ENCODE peak calls at places on chromosomes 6 and 20, in four cellular contexts. H is GM12878, N is H1, O is K562. V is an unnamed sample.

GRCh38 chr20:63651942-63652191 is 1.4 kb downstream of the STMN3 start:
- DNase-seq in N (no peak), O (peak), H (no peak), V (no peak)

GRCh38 chr6:17884501-17885039 is 102.9 kb downstream of the KIF13A start:
- DNase-seq in O (no peak), H (peak), N (no peak), V (no peak)

GRCh38 chr20:35318502-35319157 is 26.4 kb upstream of the FAM83C start:
- DNase-seq in N (no peak), O (no peak), H (no peak), V (peak)

GRCh38 chr20:6835609-6836008 is 68.1 kb downstream of the BMP2 start:
- DNase-seq in H (no peak), O (no peak), N (no peak), V (no peak)

GRCh38 chr6:9540534-9541126 is 874.2 kb downstream of the TFAP2A start:
- DNase-seq in H (no peak), O (peak), N (no peak), V (peak)

GRCh38 chr6:132259070-132259469 is 142.2 kb downstream of the MOXD1 start:
- DNase-seq in O (no peak), N (no peak), H (no peak), V (no peak)

GRCh38 chr6:163413345-163414116 is 987 bp upstream of the QKI start:
- DNase-seq in H (no peak), N (no peak), O (peak), V (peak)

GRCh38 chr6:138594042-138594636 is 94.8 kb upstream of the NHSL1 start:
- DNase-seq in H (no peak), N (no peak), O (no peak), V (no peak)

GRCh38 chr6:168097621-168098430 is 18.8 kb upstream of the FRMD1 start:
- DNase-seq in N (no peak), H (no peak), O (no peak), V (no peak)

GRCh38 chr6:169034523-169035167 is 219.0 kb downstream of the THBS2 start:
- DNase-seq in N (no peak), H (no peak), O (no peak), V (no peak)

GRCh38 chr20:3655032-3655405 is 8.2 kb downstream of the GFRA4 start:
- DNase-seq in H (no peak), N (no peak), O (no peak), V (no peak)

GRCh38 chr6:32462609-32463008 is 22.9 kb downstream of the HLA-DRA start:
- DNase-seq in O (no peak), H (peak), N (no peak), V (no peak)

GRCh38 chr6:83914953-83915352 is 55.5 kb downstream of the CYB5R4 start:
- DNase-seq in H (no peak), N (no peak), O (no peak), V (no peak)

GRCh38 chr6:121670511-121670910 is 235.1 kb downstream of the GJA1 start:
- DNase-seq in N (no peak), H (no peak), O (no peak), V (no peak)

GRCh38 chr6:90350689-90351554 is 54.3 kb upstream of the BACH2 start:
- DNase-seq in N (no peak), H (no peak), O (no peak), V (no peak)

GRCh38 chr6:162528538-162528937 is 199.0 kb downstream of the PRKN start:
- DNase-seq in O (no peak), H (no peak), N (no peak), V (no peak)

GRCh38 chr6:143187173-143187908 is 126.7 kb downstream of the AIG1 start:
- DNase-seq in N (no peak), O (no peak), H (no peak), V (no peak)

GRCh38 chr6:113732384-113732966 is 124.7 kb upstream of the MARCKS start:
- DNase-seq in O (no peak), H (no peak), N (no peak), V (no peak)

GRCh38 chr20:47922280-47922675 is 137.0 kb upstream of the SULF2 start:
- DNase-seq in N (no peak), O (no peak), H (no peak), V (no peak)

GRCh38 chr20:34532751-34533150 is 16.5 kb downstream of the DYNLRB1 start:
- DNase-seq in O (no peak), H (no peak), N (no peak), V (no peak)

GRCh38 chr6:158061709-158062461 is 80.2 kb downstream of the SYNJ2 start:
- DNase-seq in N (no peak), O (no peak), H (no peak), V (no peak)

GRCh38 chr6:4435981-4436445 is 300.6 kb upstream of the ECI2 start:
- DNase-seq in N (no peak), O (no peak), H (no peak), V (no peak)

GRCh38 chr20:47137231-47137865 is 219.2 kb downstream of the ZMYND8 start:
- DNase-seq in O (no peak), H (no peak), N (no peak), V (no peak)

GRCh38 chr6:147522597-147522996 is 14.1 kb downstream of the SAMD5 start:
- DNase-seq in O (no peak), N (no peak), H (no peak), V (no peak)
- TF ChIP-seq YY1 in O (no peak), N (no peak), H (no peak), V (no peak)

GRCh38 chr6:21754891-21755290 is 161.3 kb downstream of the SOX4 start:
- DNase-seq in O (no peak), N (no peak), H (no peak), V (peak)
- TF ChIP-seq EGR1 in O (no peak), N (no peak), H (no peak), V (no peak)

GRCh38 chr6:65780691-65781090 is 73.7 kb upstream of the EYS start:
- DNase-seq in N (no peak), H (no peak), O (no peak), V (no peak)

GRCh38 chr6:65771946-65772345 is 64.9 kb upstream of the EYS start:
- DNase-seq in N (no peak), O (no peak), H (no peak), V (no peak)

DNA sequence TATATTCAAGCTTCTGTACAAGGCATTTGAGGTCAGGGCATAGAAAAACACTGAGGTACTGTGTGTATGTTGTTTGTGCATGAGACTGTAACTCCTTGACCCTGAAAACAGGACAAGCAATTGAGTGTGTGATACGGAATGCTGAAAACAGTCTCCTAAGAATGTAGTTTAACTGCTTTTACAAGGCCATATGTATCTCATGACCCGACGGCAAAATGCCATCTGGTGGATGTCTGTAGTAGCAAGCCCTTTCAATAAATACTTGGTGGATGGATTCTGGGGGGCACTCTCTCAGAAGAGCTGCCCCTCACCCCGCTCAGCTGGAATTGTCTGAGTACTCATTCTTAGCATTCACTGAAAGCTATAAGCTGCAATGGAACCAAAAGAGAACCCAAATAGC is 69.3 kb upstream of the EYS start:
- DNase-seq in N (peak), O (no peak), H (no peak), V (no peak)
- TF ChIP-seq YY1 in N (no peak), O (no peak), H (no peak), V (no peak)

GRCh38 chr6:115398607-115399006 is 662.1 kb downstream of the FRK start:
- DNase-seq in H (no peak), N (no peak), O (no peak), V (no peak)
- TF ChIP-seq EGR1 in H (no peak), N (no peak), O (no peak), V (no peak)

DNA sequence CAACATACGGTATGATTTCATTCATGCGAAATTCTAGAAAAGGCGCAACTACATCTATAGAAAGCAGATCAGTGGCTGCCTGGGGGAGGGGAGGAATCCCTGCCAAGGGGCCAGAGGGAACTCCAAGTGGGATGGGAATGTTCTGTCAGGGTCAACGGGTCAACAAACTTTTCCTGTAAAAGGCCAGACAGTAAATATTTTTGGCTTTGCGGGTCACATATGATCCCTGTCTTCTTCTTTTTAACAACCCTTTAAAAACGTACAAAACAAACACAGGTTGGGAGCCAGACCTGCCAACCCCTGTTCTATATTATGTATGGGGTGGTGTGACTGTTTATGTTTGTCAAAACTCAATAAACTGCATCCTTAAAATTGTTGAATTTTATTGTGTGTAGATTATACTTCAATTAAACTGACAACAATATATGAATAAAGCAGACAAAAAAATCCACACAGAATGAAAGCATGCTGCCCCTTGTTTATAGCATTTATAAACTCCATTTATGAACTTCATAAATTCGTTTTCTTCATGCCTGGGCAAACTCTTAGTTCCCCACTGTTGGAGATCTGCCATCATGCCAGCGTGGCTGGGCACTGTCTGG is 56.6 kb upstream of the TRAF3IP2 start:
- DNase-seq in O (no peak), N (no peak), H (no peak), V (no peak)
- TF ChIP-seq YY1 in O (no peak), N (no peak), H (no peak), V (no peak)

GRCh38 chr6:165805067-165805525 is 142.1 kb upstream of the PDE10A start:
- DNase-seq in O (no peak), H (no peak), N (no peak), V (no peak)
- TF ChIP-seq EGR1 in O (no peak), H (no peak), N (no peak), V (no peak)

GRCh38 chr20:46007671-46008070 is 1.0 kb upstream of the MMP9 start:
- DNase-seq in O (no peak), H (no peak), N (no peak), V (no peak)
- TF ChIP-seq YY1 in O (no peak), H (no peak), N (no peak), V (no peak)

GRCh38 chr6:51203504-51203903 is 384.8 kb downstream of the TFAP2B start:
- DNase-seq in H (no peak), N (no peak), O (no peak), V (no peak)

GRCh38 chr6:51199272-51199671 is 380.6 kb downstream of the TFAP2B start:
- DNase-seq in O (no peak), N (no peak), H (no peak), V (no peak)

GRCh38 chr6:51200676-51201075 is 382.0 kb downstream of the TFAP2B start:
- DNase-seq in H (no peak), O (no peak), N (no peak), V (no peak)

GRCh38 chr6:51199733-51200132 is 381.1 kb downstream of the TFAP2B start:
- DNase-seq in O (no peak), H (no peak), N (no peak), V (no peak)
- TF ChIP-seq EGR1 in O (no peak), H (no peak), N (no peak), V (no peak)